ENCODE peak calls at places on chromosomes 4 and X, in six cellular contexts. Q is mesendoderm, L is transverse colon, W is SK-N-SH, X is sigmoid colon, R is GM23248. O is an unnamed sample. For H3K4me1, the result is how much of the 10 kb centered on the place peaks cover.

GRCh38 chrX:31166416-31166815 is 94.6 kb upstream of the FTHL17 start:
- DNase-seq in Q (peak), L (no peak), W (no peak), X (no peak), R (no peak), O (no peak)

GRCh38 chrX:9995855-9996339 is 28.7 kb downstream of the CLDN34 start:
- DNase-seq in Q (peak), L (peak), W (peak), X (peak), R (peak), O (peak)

GRCh38 chr4:158209825-158210807 is at the start of gene TMEM144:
- DNase-seq in Q (peak), L (peak), W (no peak), X (peak), R (peak), O (peak)

GRCh38 chr4:14695411-14695810 is 306.9 kb upstream of the CPEB2 start:
- DNase-seq in Q (peak), L (no peak), W (no peak), X (no peak), R (no peak), O (no peak)

GRCh38 chrX:48893556-48894348 is 3.8 kb downstream of the TIMM17B start:
- DNase-seq in Q (no peak), L (no peak), W (no peak), X (no peak), R (no peak), O (no peak)

GRCh38 chr4:181593703-181594102 is 649.5 kb upstream of the TENM3 start:
- DNase-seq in Q (no peak), L (no peak), W (no peak), X (no peak), R (no peak), O (no peak)

GRCh38 chr4:16158504-16158852 is 67.8 kb downstream of the TAPT1 start:
- DNase-seq in Q (no peak), L (peak), W (no peak), X (no peak), R (no peak), O (peak)

GRCh38 chrX:76893930-76894329 is 466.4 kb downstream of the MAGEE1 start:
- DNase-seq in Q (no peak), L (no peak), W (no peak), X (no peak), R (peak), O (no peak)

GRCh38 chr4:159047478-159048165 is 55.3 kb upstream of the RAPGEF2 start:
- DNase-seq in Q (peak), L (no peak), W (no peak), X (no peak), R (peak), O (peak)

GRCh38 chr4:42654606-42655005 is 2.3 kb downstream of the ATP8A1 start:
- DNase-seq in Q (peak), L (no peak), W (no peak), X (no peak), R (peak), O (no peak)

GRCh38 chr4:64158648-64159326 is 250.5 kb downstream of the TECRL start:
- DNase-seq in Q (peak), L (peak), W (peak), X (no peak), R (peak), O (peak)

GRCh38 chr4:169315530-169316306 is 45.0 kb upstream of the SH3RF1 start:
- DNase-seq in Q (peak), L (peak), W (no peak), X (no peak), R (peak), O (peak)

GRCh38 chr4:11632488-11632887 is 203.8 kb upstream of the HS3ST1 start:
- DNase-seq in Q (no peak), L (no peak), W (no peak), X (no peak), R (no peak), O (no peak)

GRCh38 chrX:153922932-153923857 is 2.9 kb downstream of the ARHGAP4 start:
- DNase-seq in Q (no peak), L (peak), W (peak), X (peak), R (peak), O (peak)

GRCh38 chr4:76782837-76783236 is 115.1 kb downstream of the SOWAHB start:
- DNase-seq in Q (peak), L (no peak), W (no peak), X (no peak), R (peak), O (no peak)

GRCh38 chrX:106894392-106894909 is 8.7 kb downstream of the RIPPLY1 start:
- DNase-seq in Q (peak), L (peak), W (peak), X (peak), R (peak), O (peak)

GRCh38 chr4:156321203-156321602 is 367.5 kb upstream of the CTSO start:
- DNase-seq in Q (no peak), L (no peak), W (no peak), X (no peak), R (peak), O (no peak)

GRCh38 chr4:189773909-189774308 is 166.8 kb upstream of the FRG1 start:
- DNase-seq in Q (peak), L (no peak), W (no peak), X (no peak), R (peak), O (peak)

GRCh38 chr4:4619821-4620220 is 78.0 kb upstream of the STX18 start:
- DNase-seq in Q (no peak), L (no peak), W (peak), X (no peak), R (no peak), O (no peak)

GRCh38 chr4:88033309-88033708 is 25.9 kb downstream of the PKD2 start:
- DNase-seq in Q (peak), L (peak), W (peak), X (no peak), R (peak), O (peak)

GRCh38 chr4:150139297-150139696 is 61.1 kb downstream of the DCLK2 start:
- DNase-seq in Q (no peak), L (no peak), W (no peak), X (no peak), R (no peak), O (no peak)

GRCh38 chr4:150135134-150135773 is 57.0 kb downstream of the DCLK2 start:
- DNase-seq in Q (no peak), L (no peak), W (no peak), X (no peak), R (peak), O (no peak)

GRCh38 chr4:150133605-150134004 is 55.4 kb downstream of the DCLK2 start:
- DNase-seq in Q (no peak), L (no peak), W (no peak), X (no peak), R (no peak), O (no peak)

GRCh38 chr4:150136036-150136435 is 57.8 kb downstream of the DCLK2 start:
- DNase-seq in Q (no peak), L (no peak), W (no peak), X (no peak), R (no peak), O (no peak)

GRCh38 chr4:150136481-150136880 is 58.2 kb downstream of the DCLK2 start:
- DNase-seq in Q (no peak), L (no peak), W (no peak), X (no peak), R (peak), O (no peak)
- H3K4me1 ChIP-seq in Q (under half), L (under half), W (half or more), X (under half), R (under half), O (under half)

DNA sequence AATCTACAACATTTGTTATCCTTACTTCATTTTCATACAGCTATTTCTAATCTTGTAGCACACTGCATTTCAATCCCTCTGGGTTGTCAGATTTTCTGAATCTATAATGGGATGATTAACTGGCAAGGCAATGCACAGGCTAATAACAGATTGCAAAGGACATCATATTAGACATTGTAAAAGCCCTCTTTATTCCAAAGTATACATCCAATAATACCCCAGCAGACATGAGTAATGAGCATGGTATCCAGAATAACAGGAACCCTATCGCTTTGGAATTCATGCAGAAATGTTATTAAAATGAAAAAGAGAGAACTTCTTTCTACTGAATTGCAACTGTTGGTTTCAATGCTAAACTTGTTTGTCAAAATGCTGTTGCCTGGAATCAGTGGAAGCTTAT is 122.9 kb downstream of the C4orf33 start:
- DNase-seq in Q (no peak), L (no peak), W (no peak), X (no peak), R (peak), O (no peak)
- H3K4me3 ChIP-seq in Q (no peak), L (no peak), W (no peak), X (no peak), R (no peak), O (no peak)

GRCh38 chr4:142404191-142404611 is 441.9 kb downstream of the INPP4B start:
- DNase-seq in Q (no peak), L (no peak), W (no peak), X (no peak), R (peak), O (no peak)
- H3K4me1 ChIP-seq in Q (under half), L (under half), W (under half), X (under half), R (half or more), O (under half)

GRCh38 chr4:121712001-121712655 is 15.3 kb upstream of the ANXA5 start:
- DNase-seq in Q (no peak), L (no peak), W (no peak), X (no peak), R (peak), O (peak)
- H3K4me3 ChIP-seq in Q (no peak), L (peak), W (no peak), X (no peak), R (peak), O (no peak)

GRCh38 chr4:113588895-113589668 is 172.5 kb downstream of the CAMK2D start:
- DNase-seq in Q (no peak), L (no peak), W (no peak), X (no peak), R (no peak), O (no peak)

GRCh38 chr4:113587156-113587555 is 174.4 kb downstream of the CAMK2D start:
- DNase-seq in Q (no peak), L (no peak), W (no peak), X (no peak), R (no peak), O (no peak)

GRCh38 chr4:113584407-113585150 is 177.0 kb downstream of the CAMK2D start:
- DNase-seq in Q (peak), L (no peak), W (no peak), X (no peak), R (peak), O (peak)

GRCh38 chr4:113586072-113586471 is 175.5 kb downstream of the CAMK2D start:
- DNase-seq in Q (no peak), L (no peak), W (no peak), X (no peak), R (no peak), O (no peak)

GRCh38 chr4:113587640-113588275 is 173.8 kb downstream of the CAMK2D start:
- DNase-seq in Q (no peak), L (no peak), W (no peak), X (no peak), R (no peak), O (no peak)
- H3K4me1 ChIP-seq in Q (under half), L (under half), W (under half), X (under half), R (under half), O (under half)

DNA sequence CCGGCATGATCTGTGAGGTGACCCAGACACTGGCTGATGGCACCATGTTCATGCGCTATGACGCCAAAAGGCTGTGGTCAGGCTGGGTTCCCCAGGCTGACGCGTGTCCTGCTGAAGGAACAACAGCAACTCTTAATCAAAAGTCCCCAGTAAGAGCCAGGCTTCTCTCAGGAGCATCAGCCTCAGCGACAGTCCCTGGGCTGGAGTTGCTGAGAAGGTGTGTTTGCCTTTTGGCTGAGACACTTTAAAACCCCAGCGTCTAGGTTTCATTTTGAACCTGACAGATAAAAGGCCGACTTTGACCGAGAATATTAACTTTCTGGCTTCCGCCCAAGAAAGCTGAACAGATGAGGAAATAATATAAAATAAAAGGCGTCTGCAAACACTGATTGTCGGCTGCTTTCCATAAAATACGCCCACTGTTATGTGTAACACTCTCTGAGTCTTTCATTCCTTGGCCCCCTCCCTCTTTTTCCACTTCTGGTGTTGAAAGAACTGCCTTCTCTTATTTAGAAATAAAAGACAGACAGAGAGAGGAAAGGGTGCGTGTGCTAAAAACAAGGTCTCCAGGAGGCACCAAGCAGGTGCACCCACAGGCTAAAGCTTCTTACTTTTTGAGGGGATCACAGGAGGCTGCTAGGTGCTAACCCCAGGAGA is 373.6 kb downstream of the MID1IP1 start:
- DNase-seq in Q (no peak), L (peak), W (no peak), X (no peak), R (peak), O (peak)
- H3K4me3 ChIP-seq in Q (no peak), L (peak), W (no peak), X (no peak), R (no peak), O (no peak)

DNA sequence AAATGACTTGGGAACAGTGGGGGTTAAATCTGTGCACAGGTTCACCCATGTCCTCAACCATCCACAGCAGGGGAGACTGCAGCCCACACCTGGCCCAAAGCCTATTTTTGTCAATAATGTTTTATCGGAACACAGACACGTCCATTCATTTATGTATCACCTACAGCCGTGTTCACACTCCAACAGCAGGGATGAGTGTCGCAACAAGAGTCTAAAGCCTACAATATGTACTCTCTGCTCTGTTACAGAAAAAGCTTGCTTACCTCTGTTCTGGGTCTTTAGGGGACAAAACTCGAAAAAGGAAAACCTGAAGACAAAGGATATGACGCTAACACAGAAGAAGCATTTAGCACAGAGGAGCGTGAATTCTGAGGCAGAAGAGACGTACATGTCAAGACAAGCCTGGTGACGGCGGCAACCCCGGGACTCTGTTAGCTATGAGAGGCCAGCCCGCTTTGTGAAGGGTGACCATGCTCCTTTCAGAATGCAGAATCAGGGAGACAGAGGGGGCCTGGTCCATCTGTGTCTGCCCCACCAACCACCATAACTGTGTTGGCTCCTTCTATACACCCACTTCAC is 45.5 kb downstream of the AFAP1 start:
- DNase-seq in Q (no peak), L (no peak), W (no peak), X (no peak), R (no peak), O (no peak)
- H3K4me1 ChIP-seq in Q (under half), L (under half), W (half or more), X (under half), R (half or more), O (under half)

DNA sequence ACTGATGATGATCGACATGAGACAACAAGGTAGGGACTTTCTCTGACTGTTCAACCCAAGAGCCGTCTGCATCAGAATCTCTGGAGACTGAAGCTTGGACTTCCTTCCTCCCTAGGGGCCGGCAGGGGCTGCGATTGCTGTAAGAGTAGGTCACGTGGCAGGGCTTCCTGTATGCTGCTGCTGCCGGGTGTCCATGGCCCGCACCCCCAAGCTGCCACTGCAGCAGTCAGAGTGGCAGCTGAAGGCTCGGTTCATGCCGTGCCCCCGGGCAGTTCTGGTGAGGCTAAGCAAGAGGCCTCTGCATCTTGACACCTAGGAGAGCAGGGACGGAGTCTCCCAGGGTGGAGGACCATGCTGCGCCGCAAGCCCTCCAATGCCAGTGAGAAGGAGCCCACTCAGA is at the start of gene SASH3:
- DNase-seq in Q (no peak), L (peak), W (no peak), X (peak), R (no peak), O (no peak)
- H3K4me3 ChIP-seq in Q (no peak), L (peak), W (no peak), X (no peak), R (no peak), O (no peak)